ENCODE peak calls at places on chromosomes 11 and 22, in five cellular contexts. One of them, this sample, is unnamed.

GRCh38 chr11:86592659-86593451 is 79.6 kb downstream of the ME3 start:
- DNase-seq in endodermal cell: peak
- DNase-seq in fibroblast of lung: peak
- DNase-seq in mammary epithelial cell: peak
- DNase-seq in GM12878: peak
- DNase-seq in this sample: no peak

GRCh38 chr11:12185106-12185690 is 74.8 kb downstream of the MICAL2 start:
- DNase-seq in endodermal cell: no peak
- DNase-seq in fibroblast of lung: no peak
- DNase-seq in mammary epithelial cell: no peak
- DNase-seq in GM12878: no peak
- DNase-seq in this sample: no peak

GRCh38 chr11:67613960-67614715 is 7.4 kb downstream of the NDUFV1 start:
- DNase-seq in endodermal cell: peak
- DNase-seq in fibroblast of lung: peak
- DNase-seq in mammary epithelial cell: peak
- DNase-seq in GM12878: peak
- DNase-seq in this sample: peak

GRCh38 chr22:25582946-25583345 is 18.5 kb downstream of the GRK3 start:
- DNase-seq in endodermal cell: no peak
- DNase-seq in fibroblast of lung: peak
- DNase-seq in mammary epithelial cell: peak
- DNase-seq in GM12878: no peak
- DNase-seq in this sample: no peak

GRCh38 chr11:66158156-66158555 is 88.1 kb downstream of the PACS1 start:
- DNase-seq in endodermal cell: no peak
- DNase-seq in fibroblast of lung: no peak
- DNase-seq in mammary epithelial cell: no peak
- DNase-seq in GM12878: no peak
- DNase-seq in this sample: no peak

GRCh38 chr11:94048310-94048709 is 27.2 kb downstream of the HEPHL1 start:
- DNase-seq in endodermal cell: no peak
- DNase-seq in fibroblast of lung: no peak
- DNase-seq in mammary epithelial cell: no peak
- DNase-seq in GM12878: no peak
- DNase-seq in this sample: no peak

GRCh38 chr22:46657996-46658947 is 38.1 kb downstream of the GRAMD4 start:
- DNase-seq in endodermal cell: no peak
- DNase-seq in fibroblast of lung: no peak
- DNase-seq in mammary epithelial cell: peak
- DNase-seq in GM12878: no peak
- DNase-seq in this sample: no peak

GRCh38 chr22:30390974-30391691 is 3.9 kb upstream of the RNF215 start:
- DNase-seq in endodermal cell: peak
- DNase-seq in fibroblast of lung: peak
- DNase-seq in mammary epithelial cell: peak
- DNase-seq in GM12878: peak
- DNase-seq in this sample: peak

GRCh38 chr11:109914809-109915653 is 178.2 kb upstream of the ZC3H12C start:
- DNase-seq in endodermal cell: no peak
- DNase-seq in fibroblast of lung: peak
- DNase-seq in mammary epithelial cell: peak
- DNase-seq in GM12878: no peak
- DNase-seq in this sample: no peak

GRCh38 chr11:65786786-65787636 is at the start of gene OVOL1:
- DNase-seq in endodermal cell: peak
- DNase-seq in fibroblast of lung: no peak
- DNase-seq in mammary epithelial cell: peak
- DNase-seq in GM12878: no peak
- DNase-seq in this sample: peak

GRCh38 chr11:107916671-107917241 is 11.5 kb upstream of the RAB39A start:
- DNase-seq in endodermal cell: peak
- DNase-seq in fibroblast of lung: peak
- DNase-seq in mammary epithelial cell: no peak
- DNase-seq in GM12878: no peak
- DNase-seq in this sample: no peak

GRCh38 chr22:18997925-18998315 is 61.8 kb upstream of the PRODH start:
- DNase-seq in endodermal cell: peak
- DNase-seq in fibroblast of lung: no peak
- DNase-seq in mammary epithelial cell: no peak
- DNase-seq in GM12878: no peak
- DNase-seq in this sample: no peak

GRCh38 chr11:2376751-2377451 is at the start of gene CD81:
- DNase-seq in endodermal cell: peak
- DNase-seq in fibroblast of lung: peak
- DNase-seq in mammary epithelial cell: no peak
- DNase-seq in GM12878: no peak
- DNase-seq in this sample: peak

GRCh38 chr22:32837803-32838202 is 36.3 kb downstream of the TIMP3 start:
- DNase-seq in endodermal cell: no peak
- DNase-seq in fibroblast of lung: no peak
- DNase-seq in mammary epithelial cell: no peak
- DNase-seq in GM12878: no peak
- DNase-seq in this sample: no peak

GRCh38 chr11:65560555-65561418 is 2.6 kb upstream of the LTBP3 start:
- DNase-seq in endodermal cell: peak
- DNase-seq in fibroblast of lung: peak
- DNase-seq in mammary epithelial cell: peak
- DNase-seq in GM12878: no peak
- DNase-seq in this sample: peak

GRCh38 chr11:107550304-107550703 is 15.2 kb downstream of the ALKBH8 start:
- DNase-seq in endodermal cell: no peak
- DNase-seq in fibroblast of lung: no peak
- DNase-seq in mammary epithelial cell: no peak
- DNase-seq in GM12878: no peak
- DNase-seq in this sample: no peak

GRCh38 chr22:29435236-29435635 is 3.1 kb upstream of the RFPL1 start:
- DNase-seq in endodermal cell: no peak
- DNase-seq in fibroblast of lung: no peak
- DNase-seq in mammary epithelial cell: no peak
- DNase-seq in GM12878: no peak
- DNase-seq in this sample: no peak

GRCh38 chr11:128508785-128509518 is 78.4 kb downstream of the ETS1 start:
- DNase-seq in endodermal cell: no peak
- DNase-seq in fibroblast of lung: peak
- DNase-seq in mammary epithelial cell: peak
- DNase-seq in GM12878: no peak
- DNase-seq in this sample: no peak

GRCh38 chr22:30078320-30079311 is 1.6 kb upstream of the HORMAD2 start:
- DNase-seq in endodermal cell: peak
- DNase-seq in fibroblast of lung: no peak
- DNase-seq in mammary epithelial cell: peak
- DNase-seq in GM12878: peak
- DNase-seq in this sample: no peak

GRCh38 chr11:32418836-32419235 is 16.5 kb downstream of the WT1 start:
- DNase-seq in endodermal cell: no peak
- DNase-seq in fibroblast of lung: no peak
- DNase-seq in mammary epithelial cell: no peak
- DNase-seq in GM12878: no peak
- DNase-seq in this sample: no peak

GRCh38 chr22:34105461-34106062 is 185.3 kb upstream of the LARGE1 start:
- DNase-seq in endodermal cell: peak
- DNase-seq in fibroblast of lung: no peak
- DNase-seq in mammary epithelial cell: peak
- DNase-seq in GM12878: no peak
- DNase-seq in this sample: peak

GRCh38 chr22:42938976-42939375 is 76.0 kb downstream of the PACSIN2 start:
- DNase-seq in endodermal cell: peak
- DNase-seq in fibroblast of lung: no peak
- DNase-seq in mammary epithelial cell: peak
- DNase-seq in GM12878: no peak
- DNase-seq in this sample: no peak

GRCh38 chr22:42942351-42942750 is 72.6 kb downstream of the PACSIN2 start:
- DNase-seq in endodermal cell: no peak
- DNase-seq in fibroblast of lung: no peak
- DNase-seq in mammary epithelial cell: no peak
- DNase-seq in GM12878: no peak
- DNase-seq in this sample: no peak

GRCh38 chr22:42939451-42939881 is 75.5 kb downstream of the PACSIN2 start:
- DNase-seq in endodermal cell: peak
- DNase-seq in fibroblast of lung: no peak
- DNase-seq in mammary epithelial cell: no peak
- DNase-seq in GM12878: no peak
- DNase-seq in this sample: no peak

GRCh38 chr22:42938449-42938848 is 76.5 kb downstream of the PACSIN2 start:
- DNase-seq in endodermal cell: peak
- DNase-seq in fibroblast of lung: no peak
- DNase-seq in mammary epithelial cell: no peak
- DNase-seq in GM12878: no peak
- DNase-seq in this sample: no peak

GRCh38 chr22:42939941-42940653 is 74.9 kb downstream of the PACSIN2 start:
- DNase-seq in endodermal cell: peak
- DNase-seq in fibroblast of lung: peak
- DNase-seq in mammary epithelial cell: peak
- DNase-seq in GM12878: no peak
- DNase-seq in this sample: peak
- H3K4me3 ChIP-seq in endodermal cell: peak
- H3K4me3 ChIP-seq in fibroblast of lung: no peak
- H3K4me3 ChIP-seq in mammary epithelial cell: no peak
- H3K4me3 ChIP-seq in GM12878: no peak
- H3K4me3 ChIP-seq in this sample: no peak

GRCh38 chr11:126305699-126306098 is 1.8 kb downstream of the DCPS start:
- DNase-seq in endodermal cell: no peak
- DNase-seq in fibroblast of lung: no peak
- DNase-seq in mammary epithelial cell: no peak
- DNase-seq in GM12878: peak
- DNase-seq in this sample: no peak

GRCh38 chr11:126310229-126310991 is 6.5 kb downstream of the DCPS start:
- DNase-seq in endodermal cell: peak
- DNase-seq in fibroblast of lung: peak
- DNase-seq in mammary epithelial cell: peak
- DNase-seq in GM12878: no peak
- DNase-seq in this sample: peak

GRCh38 chr11:126308271-126308671 is 4.4 kb downstream of the DCPS start:
- DNase-seq in endodermal cell: no peak
- DNase-seq in fibroblast of lung: no peak
- DNase-seq in mammary epithelial cell: peak
- DNase-seq in GM12878: no peak
- DNase-seq in this sample: no peak

GRCh38 chr11:126304457-126305072 is 705 bp downstream of the DCPS start:
- DNase-seq in endodermal cell: no peak
- DNase-seq in fibroblast of lung: no peak
- DNase-seq in mammary epithelial cell: no peak
- DNase-seq in GM12878: no peak
- DNase-seq in this sample: no peak

GRCh38 chr11:126307706-126308105 is 3.8 kb downstream of the DCPS start:
- DNase-seq in endodermal cell: peak
- DNase-seq in fibroblast of lung: peak
- DNase-seq in mammary epithelial cell: peak
- DNase-seq in GM12878: no peak
- DNase-seq in this sample: no peak
- TF ChIP-seq CTCF in endodermal cell: peak
- TF ChIP-seq CTCF in fibroblast of lung: peak
- TF ChIP-seq CTCF in mammary epithelial cell: peak
- TF ChIP-seq CTCF in GM12878: peak
- TF ChIP-seq CTCF in this sample: no peak

GRCh38 chr11:117723625-117724024 is 73.4 kb downstream of the DSCAML1 start:
- DNase-seq in endodermal cell: no peak
- DNase-seq in fibroblast of lung: no peak
- DNase-seq in mammary epithelial cell: no peak
- DNase-seq in GM12878: no peak
- DNase-seq in this sample: no peak
- H3K9ac ChIP-seq in endodermal cell: no peak
- H3K9ac ChIP-seq in fibroblast of lung: no peak
- H3K9ac ChIP-seq in mammary epithelial cell: no peak
- H3K9ac ChIP-seq in GM12878: no peak
- H3K9ac ChIP-seq in this sample: no peak

GRCh38 chr22:42711895-42712837 is 8.5 kb downstream of the A4GALT start:
- DNase-seq in endodermal cell: no peak
- DNase-seq in fibroblast of lung: no peak
- DNase-seq in mammary epithelial cell: no peak
- DNase-seq in GM12878: no peak
- DNase-seq in this sample: no peak

GRCh38 chr22:42714768-42715430 is 5.8 kb downstream of the A4GALT start:
- DNase-seq in endodermal cell: no peak
- DNase-seq in fibroblast of lung: no peak
- DNase-seq in mammary epithelial cell: no peak
- DNase-seq in GM12878: no peak
- DNase-seq in this sample: no peak

GRCh38 chr22:42714308-42714707 is 6.4 kb downstream of the A4GALT start:
- DNase-seq in endodermal cell: no peak
- DNase-seq in fibroblast of lung: no peak
- DNase-seq in mammary epithelial cell: no peak
- DNase-seq in GM12878: no peak
- DNase-seq in this sample: no peak

GRCh38 chr22:42708393-42708792 is 12.3 kb downstream of the A4GALT start:
- DNase-seq in endodermal cell: no peak
- DNase-seq in fibroblast of lung: no peak
- DNase-seq in mammary epithelial cell: no peak
- DNase-seq in GM12878: no peak
- DNase-seq in this sample: no peak

DNA sequence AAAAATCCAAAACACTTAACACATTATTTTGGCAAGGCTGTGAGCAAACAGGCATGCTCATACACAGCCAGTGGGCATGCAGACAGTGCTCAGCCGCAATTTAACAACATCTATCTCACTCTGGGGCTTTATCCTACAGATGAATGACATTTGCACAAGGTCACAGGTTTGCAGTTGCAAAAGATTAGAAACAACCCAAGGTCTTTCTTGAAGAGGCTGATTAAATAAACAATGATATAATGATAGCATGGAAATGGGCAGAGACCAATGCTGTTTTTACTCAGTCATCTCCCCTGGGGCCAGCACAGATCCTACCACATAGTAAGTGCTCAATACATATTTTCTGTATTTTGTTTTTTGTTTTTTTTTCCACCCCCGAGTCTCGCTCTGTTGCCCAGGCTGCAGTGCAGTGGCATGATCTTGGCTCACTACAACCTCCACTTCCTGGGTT is 9.4 kb downstream of the A4GALT start:
- DNase-seq in endodermal cell: no peak
- DNase-seq in fibroblast of lung: no peak
- DNase-seq in mammary epithelial cell: no peak
- DNase-seq in GM12878: no peak
- DNase-seq in this sample: no peak
- H3K4me3 ChIP-seq in endodermal cell: no peak
- H3K4me3 ChIP-seq in fibroblast of lung: no peak
- H3K4me3 ChIP-seq in mammary epithelial cell: no peak
- H3K4me3 ChIP-seq in GM12878: no peak
- H3K4me3 ChIP-seq in this sample: no peak

GRCh38 chr22:27327981-27328721 is 473.4 kb downstream of the MN1 start:
- DNase-seq in endodermal cell: no peak
- DNase-seq in fibroblast of lung: no peak
- DNase-seq in mammary epithelial cell: no peak
- DNase-seq in GM12878: no peak
- DNase-seq in this sample: no peak
- TF ChIP-seq CTCF in endodermal cell: no peak
- TF ChIP-seq CTCF in fibroblast of lung: no peak
- TF ChIP-seq CTCF in mammary epithelial cell: peak
- TF ChIP-seq CTCF in GM12878: no peak
- TF ChIP-seq CTCF in this sample: no peak

This sample was measured in kidney.